ENCODE peak calls at places on chromosomes 13 and 19, in eight cellular contexts. One of them, this sample, is unnamed.

GRCh38 chr19:37572203-37572602 is 22.4 kb downstream of the ZNF571 start:
- DNase-seq in activated effector memory CD4-positive, alpha-beta T cell treated with anti-CD3 and anti-CD28 coated beads, Interleukin-2, amount 50 U/mL, for 16 hours: no peak
- DNase-seq in stimulated activated CD4-positive, alpha-beta T cell treated with anti-CD3 and anti-CD28 coated beads, Interleukin-15, amount 100 ng/mL, for 1 hour: no peak
- DNase-seq in right lobe of liver: no peak
- DNase-seq in T-helper 17 cell: no peak
- DNase-seq in Right ventricle myocardium superior: no peak
- DNase-seq in body of pancreas: no peak
- DNase-seq in H9: no peak
- DNase-seq in this sample: no peak

GRCh38 chr19:42129399-42130253 is 2.6 kb downstream of the POU2F2 start:
- DNase-seq in H9: no peak
- DNase-seq in right lobe of liver: no peak
- DNase-seq in T-helper 17 cell: no peak
- DNase-seq in Right ventricle myocardium superior: peak
- DNase-seq in stimulated activated CD4-positive, alpha-beta T cell treated with anti-CD3 and anti-CD28 coated beads, Interleukin-15, amount 100 ng/mL, for 1 hour: no peak
- DNase-seq in body of pancreas: no peak
- DNase-seq in activated effector memory CD4-positive, alpha-beta T cell treated with anti-CD3 and anti-CD28 coated beads, Interleukin-2, amount 50 U/mL, for 16 hours: no peak
- DNase-seq in this sample: no peak

GRCh38 chr19:18507727-18508440 is 14.0 kb downstream of the ELL start:
- DNase-seq in right lobe of liver: peak
- DNase-seq in activated effector memory CD4-positive, alpha-beta T cell treated with anti-CD3 and anti-CD28 coated beads, Interleukin-2, amount 50 U/mL, for 16 hours: no peak
- DNase-seq in Right ventricle myocardium superior: no peak
- DNase-seq in T-helper 17 cell: no peak
- DNase-seq in stimulated activated CD4-positive, alpha-beta T cell treated with anti-CD3 and anti-CD28 coated beads, Interleukin-15, amount 100 ng/mL, for 1 hour: no peak
- DNase-seq in body of pancreas: no peak
- DNase-seq in H9: no peak
- DNase-seq in this sample: no peak

GRCh38 chr19:4379383-4380253 is 20.7 kb downstream of the SH3GL1 start:
- DNase-seq in Right ventricle myocardium superior: peak
- DNase-seq in activated effector memory CD4-positive, alpha-beta T cell treated with anti-CD3 and anti-CD28 coated beads, Interleukin-2, amount 50 U/mL, for 16 hours: peak
- DNase-seq in right lobe of liver: peak
- DNase-seq in body of pancreas: peak
- DNase-seq in stimulated activated CD4-positive, alpha-beta T cell treated with anti-CD3 and anti-CD28 coated beads, Interleukin-15, amount 100 ng/mL, for 1 hour: no peak
- DNase-seq in H9: no peak
- DNase-seq in T-helper 17 cell: no peak
- DNase-seq in this sample: no peak

GRCh38 chr13:80171096-80171495 is 169.8 kb downstream of the SPRY2 start:
- DNase-seq in stimulated activated CD4-positive, alpha-beta T cell treated with anti-CD3 and anti-CD28 coated beads, Interleukin-15, amount 100 ng/mL, for 1 hour: no peak
- DNase-seq in body of pancreas: no peak
- DNase-seq in right lobe of liver: peak
- DNase-seq in T-helper 17 cell: no peak
- DNase-seq in Right ventricle myocardium superior: no peak
- DNase-seq in H9: no peak
- DNase-seq in activated effector memory CD4-positive, alpha-beta T cell treated with anti-CD3 and anti-CD28 coated beads, Interleukin-2, amount 50 U/mL, for 16 hours: no peak
- DNase-seq in this sample: no peak

GRCh38 chr19:55460670-55461258 is 678 bp downstream of the ISOC2 start:
- DNase-seq in T-helper 17 cell: peak
- DNase-seq in stimulated activated CD4-positive, alpha-beta T cell treated with anti-CD3 and anti-CD28 coated beads, Interleukin-15, amount 100 ng/mL, for 1 hour: no peak
- DNase-seq in Right ventricle myocardium superior: peak
- DNase-seq in H9: peak
- DNase-seq in right lobe of liver: peak
- DNase-seq in activated effector memory CD4-positive, alpha-beta T cell treated with anti-CD3 and anti-CD28 coated beads, Interleukin-2, amount 50 U/mL, for 16 hours: peak
- DNase-seq in body of pancreas: peak
- DNase-seq in this sample: peak

GRCh38 chr13:52794589-52794988 is 53.9 kb downstream of the PCDH8 start:
- DNase-seq in Right ventricle myocardium superior: no peak
- DNase-seq in body of pancreas: no peak
- DNase-seq in right lobe of liver: no peak
- DNase-seq in activated effector memory CD4-positive, alpha-beta T cell treated with anti-CD3 and anti-CD28 coated beads, Interleukin-2, amount 50 U/mL, for 16 hours: no peak
- DNase-seq in stimulated activated CD4-positive, alpha-beta T cell treated with anti-CD3 and anti-CD28 coated beads, Interleukin-15, amount 100 ng/mL, for 1 hour: no peak
- DNase-seq in T-helper 17 cell: no peak
- DNase-seq in H9: no peak
- DNase-seq in this sample: no peak

GRCh38 chr13:97283888-97284287 is 61.8 kb downstream of the MBNL2 start:
- DNase-seq in Right ventricle myocardium superior: no peak
- DNase-seq in body of pancreas: no peak
- DNase-seq in stimulated activated CD4-positive, alpha-beta T cell treated with anti-CD3 and anti-CD28 coated beads, Interleukin-15, amount 100 ng/mL, for 1 hour: no peak
- DNase-seq in right lobe of liver: no peak
- DNase-seq in T-helper 17 cell: no peak
- DNase-seq in activated effector memory CD4-positive, alpha-beta T cell treated with anti-CD3 and anti-CD28 coated beads, Interleukin-2, amount 50 U/mL, for 16 hours: no peak
- DNase-seq in H9: no peak
- DNase-seq in this sample: no peak

GRCh38 chr19:16573925-16574324 is 1.7 kb upstream of the SLC35E1 start:
- DNase-seq in T-helper 17 cell: no peak
- DNase-seq in H9: no peak
- DNase-seq in right lobe of liver: no peak
- DNase-seq in activated effector memory CD4-positive, alpha-beta T cell treated with anti-CD3 and anti-CD28 coated beads, Interleukin-2, amount 50 U/mL, for 16 hours: no peak
- DNase-seq in stimulated activated CD4-positive, alpha-beta T cell treated with anti-CD3 and anti-CD28 coated beads, Interleukin-15, amount 100 ng/mL, for 1 hour: no peak
- DNase-seq in Right ventricle myocardium superior: no peak
- DNase-seq in body of pancreas: no peak
- DNase-seq in this sample: no peak